ENCODE peak calls at places on chromosomes 13 and 19, in ten cellular contexts. H is fibroblast of lung; K is stimulated activated naive CD4-positive, alpha-beta T cell; L is stimulated activated CD4-positive, alpha-beta T cell treated with anti-CD3 and anti-CD28 coated beads, TNF-alpha, amount 100 ng/mL, for 4 hours; Z is NCI-H1694 treated with DMSO at 0.1 percent for 48 hours; P is T-cell; C is mammary epithelial cell; A is omental fat pad; M is heart right ventricle; Y is activated naive CD4-positive, alpha-beta T cell treated with anti-CD3 and anti-CD28 coated beads, Interleukin-2, amount 10 ng/mL, durations not matched to agents 7 days and 5 days. D is an unnamed sample.
A peak's percentile ranks its signal among the peaks of the same experiment; 100 is the strongest.

GRCh38 chr19:5953034-5953589 is 24.8 kb downstream of the RANBP3 start:
- DNase-seq in H (peak; percentile 45), K (peak; percentile 25), L (no peak), Z (no peak), P (no peak), C (no peak), A (no peak), M (no peak), Y (no peak), D (no peak)

GRCh38 chr19:27774827-27775226 is 1438.1 kb downstream of the UQCRFS1 start:
- DNase-seq in H (no peak), K (no peak), L (no peak), Z (no peak), P (no peak), C (no peak), A (no peak), M (no peak), Y (peak; percentile 52), D (no peak)

GRCh38 chr19:10797078-10797477 is 38.9 kb downstream of the TMED1 start:
- DNase-seq in H (no peak), K (no peak), L (no peak), Z (no peak), P (peak; percentile 67), C (no peak), A (no peak), M (no peak), Y (peak; percentile 37), D (no peak)

GRCh38 chr19:53982056-53982455 is 9.4 kb upstream of the CACNG6 start:
- DNase-seq in H (peak; percentile 26), K (no peak), L (no peak), Z (no peak), P (no peak), C (no peak), A (no peak), M (no peak), Y (no peak), D (no peak)

GRCh38 chr13:29849071-29849541 is 1.3 kb downstream of the UBL3 start:
- DNase-seq in H (peak; percentile 49), K (peak; percentile 62), L (no peak), Z (no peak), P (peak; percentile 36), C (peak; percentile 53), A (no peak), M (peak; percentile 8), Y (peak; percentile 33), D (no peak)

GRCh38 chr19:49378501-49378900 is 9.5 kb upstream of the KASH5 start:
- DNase-seq in H (no peak), K (no peak), L (no peak), Z (no peak), P (no peak), C (no peak), A (no peak), M (no peak), Y (no peak), D (no peak)

GRCh38 chr13:46893221-46893620 is 3.6 kb downstream of the HTR2A start:
- DNase-seq in H (no peak), K (no peak), L (no peak), Z (no peak), P (no peak), C (no peak), A (no peak), M (no peak), Y (no peak), D (no peak)

GRCh38 chr13:97330448-97330847 is 103.5 kb upstream of the RAP2A start:
- DNase-seq in H (no peak), K (no peak), L (no peak), Z (no peak), P (no peak), C (no peak), A (no peak), M (no peak), Y (no peak), D (no peak)

GRCh38 chr13:26074706-26075105 is 22.9 kb upstream of the SHISA2 start:
- DNase-seq in H (peak; percentile 42), K (no peak), L (no peak), Z (no peak), P (no peak), C (peak; percentile 31), A (no peak), M (no peak), Y (no peak), D (peak; percentile 15)

GRCh38 chr19:45136507-45137178 is 24.1 kb downstream of the NKPD1 start:
- DNase-seq in H (no peak), K (no peak), L (no peak), Z (no peak), P (no peak), C (no peak), A (no peak), M (no peak), Y (no peak), D (no peak)

GRCh38 chr13:94182185-94182761 is 297.2 kb downstream of the DCT start:
- DNase-seq in H (no peak), K (no peak), L (no peak), Z (no peak), P (no peak), C (no peak), A (no peak), M (no peak), Y (no peak), D (no peak)

GRCh38 chr13:83940742-83941141 is 58.5 kb upstream of the SLITRK1 start:
- DNase-seq in H (peak; percentile 38), K (no peak), L (no peak), Z (no peak), P (no peak), C (peak; percentile 80), A (no peak), M (no peak), Y (no peak), D (peak; percentile 88)

GRCh38 chr13:40613192-40613818 is 53.1 kb downstream of the FOXO1 start:
- DNase-seq in H (no peak), K (peak; percentile 75), L (peak; percentile 20), Z (no peak), P (peak; percentile 72), C (no peak), A (no peak), M (peak; percentile 60), Y (peak; percentile 74), D (no peak)

GRCh38 chr13:19864018-19864338 is 529 bp upstream of the ZMYM5 start:
- DNase-seq in H (peak; percentile 83), K (no peak), L (peak; percentile 13), Z (peak; percentile 74), P (no peak), C (no peak), A (no peak), M (peak; percentile 74), Y (peak; percentile 69), D (peak; percentile 78)

GRCh38 chr19:3656073-3656746 is 29.6 kb upstream of the CACTIN start:
- DNase-seq in H (peak; percentile 39), K (no peak), L (no peak), Z (no peak), P (no peak), C (no peak), A (no peak), M (no peak), Y (no peak), D (no peak)

GRCh38 chr13:36163809-36164308 is 32.7 kb upstream of the DCLK1 start:
- DNase-seq in H (peak; percentile 96), K (no peak), L (no peak), Z (no peak), P (no peak), C (peak; percentile 84), A (no peak), M (peak; percentile 40), Y (no peak), D (peak; percentile 83)

GRCh38 chr19:10095948-10096614 is 6.4 kb downstream of the ANGPTL6 start:
- DNase-seq in H (peak; percentile 80), K (peak; percentile 90), L (peak; percentile 85), Z (peak; percentile 83), P (peak; percentile 85), C (peak; percentile 87), A (peak; percentile 56), M (peak; percentile 77), Y (peak; percentile 89), D (peak; percentile 74)

GRCh38 chr19:10227215-10227971 is 3.7 kb downstream of the S1PR2 start:
- DNase-seq in H (no peak), K (no peak), L (no peak), Z (no peak), P (no peak), C (no peak), A (no peak), M (no peak), Y (no peak), D (no peak)

GRCh38 chr13:34730966-34731365 is 211.1 kb upstream of the NBEA start:
- DNase-seq in H (peak; percentile 16), K (no peak), L (no peak), Z (no peak), P (no peak), C (no peak), A (no peak), M (no peak), Y (no peak), D (no peak)

GRCh38 chr19:5103812-5104410 is 135.0 kb downstream of the KDM4B start:
- DNase-seq in H (no peak), K (no peak), L (no peak), Z (peak; percentile 36), P (no peak), C (no peak), A (no peak), M (no peak), Y (no peak), D (no peak)

GRCh38 chr19:11807099-11807380 is 7.0 kb upstream of the ZNF440 start:
- DNase-seq in H (no peak), K (no peak), L (no peak), Z (no peak), P (no peak), C (no peak), A (no peak), M (no peak), Y (no peak), D (no peak)

GRCh38 chr19:17390665-17391370 is 3.2 kb downstream of the CCDC194 start:
- DNase-seq in H (peak; percentile 90), K (peak; percentile 85), L (peak; percentile 77), Z (peak; percentile 64), P (peak; percentile 90), C (peak; percentile 85), A (peak; percentile 82), M (peak; percentile 93), Y (peak; percentile 92), D (peak; percentile 74)

GRCh38 chr19:15170345-15170744 is 30.4 kb downstream of the NOTCH3 start:
- DNase-seq in H (no peak), K (no peak), L (no peak), Z (no peak), P (no peak), C (no peak), A (no peak), M (no peak), Y (no peak), D (no peak)

D was measured in foreskin keratinocyte.